ENCODE peak calls at places on chromosomes 2 and 18, in eight cellular contexts. M, K, V, B, U, N, E and J are unnamed samples.

GRCh38 chr2:144331652-144332355 is 188.1 kb downstream of the ZEB2 start:
- DNase-seq in M (peak; percentile 23), K (peak; percentile 62), V (peak; percentile 79), B (no peak), U (peak; percentile 36), N (peak; percentile 85), E (no peak), J (no peak)

GRCh38 chr2:234341332-234341985 is 155.4 kb downstream of the ARL4C start:
- DNase-seq in M (no peak), K (no peak), V (no peak), B (no peak), U (no peak), N (no peak), E (no peak), J (no peak)

GRCh38 chr2:39504790-39505335 is 67.8 kb upstream of the MAP4K3 start:
- DNase-seq in M (peak; percentile 44), K (no peak), V (peak; percentile 92), B (no peak), U (no peak), N (no peak), E (no peak), J (no peak)

GRCh38 chr2:76517238-76517909 is 806.7 kb upstream of the GCFC2 start:
- DNase-seq in M (no peak), K (no peak), V (no peak), B (no peak), U (no peak), N (no peak), E (no peak), J (no peak)

GRCh38 chr18:9539283-9539682 is 64.0 kb downstream of the RALBP1 start:
- DNase-seq in M (no peak), K (no peak), V (peak; percentile 32), B (no peak), U (no peak), N (no peak), E (peak; percentile 55), J (no peak)

GRCh38 chr2:234060236-234060635 is 9.7 kb downstream of the SPP2 start:
- DNase-seq in M (no peak), K (no peak), V (no peak), B (no peak), U (no peak), N (no peak), E (no peak), J (no peak)

GRCh38 chr18:74806700-74807416 is 209.2 kb downstream of the ZNF407 start:
- DNase-seq in M (peak; percentile 8), K (no peak), V (peak; percentile 81), B (no peak), U (no peak), N (no peak), E (peak; percentile 61), J (no peak)

GRCh38 chr2:68708629-68709028 is 26.0 kb upstream of the ARHGAP25 start:
- DNase-seq in M (no peak), K (no peak), V (no peak), B (no peak), U (no peak), N (no peak), E (no peak), J (no peak)

GRCh38 chr2:20671036-20671735 is 4.2 kb downstream of the GDF7 start:
- DNase-seq in M (no peak), K (peak; percentile 52), V (no peak), B (no peak), U (no peak), N (no peak), E (no peak), J (no peak)

GRCh38 chr2:14292964-14293363 is 339.6 kb upstream of the LRATD1 start:
- DNase-seq in M (no peak), K (no peak), V (no peak), B (no peak), U (no peak), N (no peak), E (no peak), J (no peak)
- H3K9me3 ChIP-seq in M (peaks cover 4% of the 10 kb centered on the region), K (no peaks in the 10 kb centered on the region), V (no peaks in the 10 kb centered on the region), B (no peaks in the 10 kb centered on the region), U (no peaks in the 10 kb centered on the region), N (no peaks in the 10 kb centered on the region), E (peaks cover 5% of the 10 kb centered on the region), J (no peaks in the 10 kb centered on the region)

DNA sequence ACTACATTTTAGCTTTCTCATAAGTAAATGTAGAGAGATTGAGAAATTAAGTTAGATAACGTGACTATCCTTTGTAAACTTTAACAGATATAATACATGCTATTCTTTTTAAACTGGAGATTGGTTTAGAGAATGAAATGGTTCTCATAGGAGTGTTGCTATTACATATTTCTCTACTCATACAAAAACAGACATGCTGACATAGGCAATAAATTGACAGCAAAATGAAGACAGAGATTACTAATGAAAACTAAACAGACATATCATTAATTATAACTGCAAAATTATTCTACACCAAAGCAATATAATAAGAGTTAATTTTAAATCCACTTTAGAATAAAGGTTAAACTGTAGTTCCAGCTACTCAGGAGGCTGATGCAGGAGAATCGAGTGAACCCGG is 227.6 kb downstream of the CBLN2 start:
- DNase-seq in M (no peak), K (no peak), V (no peak), B (no peak), U (no peak), N (no peak), E (no peak), J (no peak)
- H3K9me3 ChIP-seq in M (no peaks in the 10 kb centered on the region), K (no peaks in the 10 kb centered on the region), V (peaks cover 5% of the 10 kb centered on the region), B (no peaks in the 10 kb centered on the region), U (no peaks in the 10 kb centered on the region), N (no peaks in the 10 kb centered on the region), E (peaks cover 11% of the 10 kb centered on the region), J (no peaks in the 10 kb centered on the region)

DNA sequence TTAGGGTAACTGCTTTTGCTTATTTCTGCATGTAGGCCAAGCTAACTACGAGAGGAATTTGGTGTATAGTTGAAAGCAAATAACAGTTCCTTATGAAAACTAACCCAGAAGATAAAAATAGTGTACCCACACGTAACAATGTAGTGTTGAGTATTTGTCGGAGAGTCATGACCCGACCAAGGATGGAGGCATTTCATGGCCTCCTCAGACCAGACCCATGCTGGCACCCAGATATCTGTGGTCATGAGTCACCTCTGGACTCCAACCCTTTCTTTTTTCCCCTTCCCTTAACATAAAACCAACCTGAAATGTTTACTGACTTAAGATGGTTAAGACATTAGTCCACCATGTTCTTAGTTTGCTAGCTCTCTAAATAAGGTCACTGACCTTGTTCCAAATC is 318.7 kb downstream of the NOL4 start:
- DNase-seq in M (no peak), K (no peak), V (no peak), B (no peak), U (no peak), N (no peak), E (no peak), J (no peak)
- H3K9me3 ChIP-seq in M (no peaks in the 10 kb centered on the region), K (peaks cover 26% of the 10 kb centered on the region), V (peaks cover 45% of the 10 kb centered on the region), B (no peaks in the 10 kb centered on the region), U (no peaks in the 10 kb centered on the region), N (no peaks in the 10 kb centered on the region), E (no peaks in the 10 kb centered on the region), J (peaks cover 7% of the 10 kb centered on the region)

GRCh38 chr18:66510357-66511027 is 93.4 kb downstream of the CDH19 start:
- DNase-seq in M (no peak), K (no peak), V (no peak), B (no peak), U (no peak), N (no peak), E (no peak), J (no peak)
- H3K9me3 ChIP-seq in M (no peaks in the 10 kb centered on the region), K (no peaks in the 10 kb centered on the region), V (no peaks in the 10 kb centered on the region), B (no peaks in the 10 kb centered on the region), U (no peaks in the 10 kb centered on the region), N (no peaks in the 10 kb centered on the region), E (no peaks in the 10 kb centered on the region), J (no peaks in the 10 kb centered on the region)

GRCh38 chr2:31122133-31122532 is 16.1 kb downstream of the GALNT14 start:
- DNase-seq in M (no peak), K (no peak), V (no peak), B (no peak), U (no peak), N (no peak), E (no peak), J (no peak)
- H3K9me3 ChIP-seq in M (no peaks in the 10 kb centered on the region), K (no peaks in the 10 kb centered on the region), V (no peaks in the 10 kb centered on the region), B (no peaks in the 10 kb centered on the region), U (no peaks in the 10 kb centered on the region), N (no peaks in the 10 kb centered on the region), E (no peaks in the 10 kb centered on the region), J (no peaks in the 10 kb centered on the region)

GRCh38 chr2:228870993-228871392 is 400.1 kb downstream of the PID1 start:
- DNase-seq in M (no peak), K (no peak), V (no peak), B (no peak), U (no peak), N (no peak), E (no peak), J (no peak)
- H3K9me3 ChIP-seq in M (no peaks in the 10 kb centered on the region), K (no peaks in the 10 kb centered on the region), V (peaks cover 8% of the 10 kb centered on the region), B (no peaks in the 10 kb centered on the region), U (peaks cover 7% of the 10 kb centered on the region), N (no peaks in the 10 kb centered on the region), E (peaks cover 7% of the 10 kb centered on the region), J (no peaks in the 10 kb centered on the region)

GRCh38 chr2:9065901-9066300 is 62.4 kb upstream of the MBOAT2 start:
- DNase-seq in M (no peak), K (no peak), V (no peak), B (no peak), U (no peak), N (no peak), E (no peak), J (no peak)
- H3K9me3 ChIP-seq in M (peaks cover 31% of the 10 kb centered on the region), K (no peaks in the 10 kb centered on the region), V (peaks cover 48% of the 10 kb centered on the region), B (no peaks in the 10 kb centered on the region), U (peaks cover 46% of the 10 kb centered on the region), N (no peaks in the 10 kb centered on the region), E (peaks cover 6% of the 10 kb centered on the region), J (peaks cover 2% of the 10 kb centered on the region)

DNA sequence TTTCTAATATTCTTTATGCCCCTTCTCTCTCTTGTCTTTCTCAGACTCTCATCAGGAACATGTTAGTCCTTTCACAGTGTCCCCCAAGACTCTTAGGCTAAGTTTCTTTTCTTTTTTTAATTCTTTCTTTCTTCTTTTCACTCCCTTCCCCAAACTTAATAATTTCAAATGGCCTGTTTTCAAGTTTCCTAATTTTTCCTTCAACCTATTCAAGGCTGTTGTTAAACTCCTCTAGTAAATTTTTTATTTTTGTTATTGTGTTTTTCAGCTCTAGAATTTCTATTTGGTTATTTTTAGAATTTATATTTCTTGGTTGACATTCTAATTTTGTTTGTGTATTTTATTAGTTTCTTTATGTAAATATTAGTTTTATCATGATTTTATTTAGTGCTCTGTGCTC is 236.6 kb upstream of the GYPC start:
- DNase-seq in M (no peak), K (no peak), V (no peak), B (no peak), U (no peak), N (no peak), E (no peak), J (no peak)
- H3K9me3 ChIP-seq in M (no peaks in the 10 kb centered on the region), K (peaks cover 14% of the 10 kb centered on the region), V (peaks cover 44% of the 10 kb centered on the region), B (peaks cover 14% of the 10 kb centered on the region), U (peaks cover 43% of the 10 kb centered on the region), N (no peaks in the 10 kb centered on the region), E (no peaks in the 10 kb centered on the region), J (no peaks in the 10 kb centered on the region)

DNA sequence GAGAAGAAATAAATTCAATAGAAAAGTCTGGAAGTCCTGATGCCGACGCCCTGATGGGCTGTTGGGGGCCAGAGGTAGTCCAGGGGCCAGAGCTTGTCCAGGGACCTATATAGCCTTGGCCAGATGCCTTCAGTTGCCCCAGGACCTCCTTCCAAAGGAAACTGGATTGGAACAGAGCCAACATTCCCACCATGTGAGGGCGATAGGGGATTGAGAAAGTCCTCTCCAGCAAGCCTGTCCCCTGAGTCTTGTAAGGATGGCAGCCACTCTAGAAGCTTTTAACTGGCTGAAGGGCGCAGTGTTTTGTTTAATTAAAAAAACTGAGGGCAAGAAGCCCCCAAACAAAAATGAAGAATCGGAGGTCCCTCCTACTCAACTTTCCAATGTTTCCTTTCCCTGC is 54.9 kb upstream of the CDCA7 start:
- DNase-seq in M (no peak), K (no peak), V (no peak), B (no peak), U (no peak), N (no peak), E (no peak), J (no peak)
- H3K9me3 ChIP-seq in M (peaks cover 23% of the 10 kb centered on the region), K (peaks cover 25% of the 10 kb centered on the region), V (peaks cover 43% of the 10 kb centered on the region), B (peaks cover 17% of the 10 kb centered on the region), U (peaks cover 67% of the 10 kb centered on the region), N (no peaks in the 10 kb centered on the region), E (peaks cover 30% of the 10 kb centered on the region), J (no peaks in the 10 kb centered on the region)